ENCODE peak calls at places on chromosomes 2 and 18, in ten cellular contexts. T is endothelial cell, H is psoas muscle, Y is Calu3, A is neural crest cell, L is thoracic aorta, F is bronchial epithelial cell, X is A549, Z is pancreas, U is AG10803. N is an unnamed sample.

GRCh38 chr2:28880193-28880592 is 10.1 kb upstream of the TRMT61B start:
- DNase-seq in T (no peak), H (no peak), Y (no peak), A (no peak), L (no peak), F (no peak), X (no peak), Z (no peak), U (no peak), N (no peak)

GRCh38 chr2:71665168-71666093 is 212.1 kb downstream of the DYSF start:
- DNase-seq in T (no peak), H (peak), Y (no peak), A (peak), L (no peak), F (no peak), X (no peak), Z (no peak), U (peak), N (no peak)

GRCh38 chr2:144914113-144914512 is 394.2 kb upstream of the ZEB2 start:
- DNase-seq in T (no peak), H (no peak), Y (no peak), A (no peak), L (no peak), F (peak), X (no peak), Z (no peak), U (no peak), N (no peak)

GRCh38 chr2:237011196-237011595 is 74.5 kb upstream of the COPS8 start:
- DNase-seq in T (no peak), H (no peak), Y (no peak), A (no peak), L (no peak), F (no peak), X (no peak), Z (no peak), U (no peak), N (no peak)

GRCh38 chr2:66080136-66080535 is 354.8 kb upstream of the MEIS1 start:
- DNase-seq in T (no peak), H (no peak), Y (no peak), A (no peak), L (no peak), F (no peak), X (no peak), Z (no peak), U (no peak), N (no peak)

GRCh38 chr2:66334237-66335054 is 100.5 kb upstream of the MEIS1 start:
- DNase-seq in T (no peak), H (no peak), Y (peak), A (no peak), L (no peak), F (no peak), X (peak), Z (no peak), U (peak), N (no peak)

GRCh38 chr2:239087041-239087710 is 239.3 kb downstream of the TWIST2 start:
- DNase-seq in T (no peak), H (no peak), Y (no peak), A (no peak), L (no peak), F (no peak), X (no peak), Z (no peak), U (peak), N (no peak)

GRCh38 chr2:96549967-96550786 is 13.6 kb downstream of the ARID5A start:
- DNase-seq in T (peak), H (peak), Y (peak), A (no peak), L (no peak), F (no peak), X (peak), Z (peak), U (no peak), N (no peak)

GRCh38 chr2:144580521-144581153 is 60.7 kb upstream of the ZEB2 start:
- DNase-seq in T (no peak), H (no peak), Y (no peak), A (no peak), L (no peak), F (no peak), X (no peak), Z (no peak), U (no peak), N (no peak)

GRCh38 chr2:154133823-154134222 is 262.1 kb downstream of the GALNT13 start:
- DNase-seq in T (no peak), H (no peak), Y (no peak), A (no peak), L (no peak), F (peak), X (peak), Z (no peak), U (peak), N (no peak)

GRCh38 chr2:85111819-85112281 is 21.3 kb upstream of the TCF7L1 start:
- DNase-seq in T (no peak), H (no peak), Y (no peak), A (no peak), L (no peak), F (peak), X (no peak), Z (no peak), U (peak), N (no peak)

GRCh38 chr2:9238927-9239326 is 32.3 kb downstream of the ASAP2 start:
- DNase-seq in T (no peak), H (no peak), Y (no peak), A (no peak), L (no peak), F (no peak), X (no peak), Z (no peak), U (peak), N (no peak)

GRCh38 chr2:110772383-110772755 is 40.0 kb downstream of the ACOXL start:
- DNase-seq in T (no peak), H (no peak), Y (no peak), A (no peak), L (no peak), F (no peak), X (no peak), Z (no peak), U (no peak), N (no peak)

GRCh38 chr2:61585383-61585782 is 47.2 kb upstream of the XPO1 start:
- DNase-seq in T (peak), H (no peak), Y (no peak), A (no peak), L (no peak), F (no peak), X (no peak), Z (no peak), U (no peak), N (peak)

GRCh38 chr18:59697236-59697932 is at the start of gene CCBE1:
- DNase-seq in T (peak), H (peak), Y (peak), A (peak), L (no peak), F (peak), X (peak), Z (peak), U (peak), N (peak)

GRCh38 chr18:56999823-57000222 is 147.1 kb upstream of the BOD1L2 start:
- DNase-seq in T (no peak), H (no peak), Y (no peak), A (no peak), L (no peak), F (no peak), X (no peak), Z (no peak), U (peak), N (no peak)
- TF ChIP-seq CTCF in T (no peak), H (no peak), Y (no peak), A (no peak), L (no peak), F (no peak), X (no peak), Z (no peak), U (no peak), N (no peak)

DNA sequence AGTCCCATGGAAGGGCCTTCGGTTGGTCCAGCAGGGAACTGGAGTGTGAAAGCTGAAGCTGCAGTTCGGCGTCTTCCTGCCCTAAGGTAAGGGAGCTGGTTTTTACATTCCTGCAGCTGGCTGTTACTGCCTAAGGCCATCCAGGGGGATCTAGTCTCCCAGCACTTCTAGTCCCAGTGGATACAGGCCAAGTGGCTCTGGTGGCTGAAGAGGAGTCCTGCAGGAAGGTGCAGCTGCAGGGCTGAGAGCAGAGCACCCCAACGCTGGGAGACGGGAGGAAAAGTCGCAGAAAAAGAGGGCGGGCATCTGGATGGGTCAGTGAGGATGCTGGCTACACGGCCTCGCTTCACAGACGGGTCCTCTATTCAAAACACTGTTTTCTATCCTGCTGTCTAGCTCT is 225.0 kb upstream of the HS6ST1 start:
- DNase-seq in T (no peak), H (no peak), Y (no peak), A (no peak), L (no peak), F (no peak), X (no peak), Z (no peak), U (no peak), N (no peak)
- TF ChIP-seq CTCF in T (no peak), H (no peak), Y (no peak), A (no peak), L (no peak), F (no peak), X (no peak), Z (no peak), U (no peak), N (no peak)

GRCh38 chr2:238015705-238016104 is 45.1 kb upstream of the SCLY start:
- DNase-seq in T (no peak), H (no peak), Y (no peak), A (no peak), L (no peak), F (no peak), X (no peak), Z (no peak), U (no peak), N (no peak)
- TF ChIP-seq CTCF in T (no peak), H (no peak), Y (no peak), A (peak), L (no peak), F (peak), X (peak), Z (no peak), U (peak), N (peak)

GRCh38 chr2:100041946-100042345 is 100.4 kb downstream of the AFF3 start:
- DNase-seq in T (no peak), H (no peak), Y (no peak), A (peak), L (no peak), F (no peak), X (no peak), Z (no peak), U (no peak), N (no peak)

GRCh38 chr2:100042559-100042958 is 99.8 kb downstream of the AFF3 start:
- DNase-seq in T (no peak), H (no peak), Y (no peak), A (no peak), L (no peak), F (no peak), X (no peak), Z (no peak), U (no peak), N (no peak)

GRCh38 chr2:100043891-100044255 is 98.5 kb downstream of the AFF3 start:
- DNase-seq in T (no peak), H (no peak), Y (no peak), A (no peak), L (no peak), F (no peak), X (no peak), Z (no peak), U (no peak), N (no peak)

GRCh38 chr2:100043246-100043890 is 99.0 kb downstream of the AFF3 start:
- DNase-seq in T (no peak), H (no peak), Y (no peak), A (no peak), L (no peak), F (no peak), X (no peak), Z (no peak), U (no peak), N (no peak)

DNA sequence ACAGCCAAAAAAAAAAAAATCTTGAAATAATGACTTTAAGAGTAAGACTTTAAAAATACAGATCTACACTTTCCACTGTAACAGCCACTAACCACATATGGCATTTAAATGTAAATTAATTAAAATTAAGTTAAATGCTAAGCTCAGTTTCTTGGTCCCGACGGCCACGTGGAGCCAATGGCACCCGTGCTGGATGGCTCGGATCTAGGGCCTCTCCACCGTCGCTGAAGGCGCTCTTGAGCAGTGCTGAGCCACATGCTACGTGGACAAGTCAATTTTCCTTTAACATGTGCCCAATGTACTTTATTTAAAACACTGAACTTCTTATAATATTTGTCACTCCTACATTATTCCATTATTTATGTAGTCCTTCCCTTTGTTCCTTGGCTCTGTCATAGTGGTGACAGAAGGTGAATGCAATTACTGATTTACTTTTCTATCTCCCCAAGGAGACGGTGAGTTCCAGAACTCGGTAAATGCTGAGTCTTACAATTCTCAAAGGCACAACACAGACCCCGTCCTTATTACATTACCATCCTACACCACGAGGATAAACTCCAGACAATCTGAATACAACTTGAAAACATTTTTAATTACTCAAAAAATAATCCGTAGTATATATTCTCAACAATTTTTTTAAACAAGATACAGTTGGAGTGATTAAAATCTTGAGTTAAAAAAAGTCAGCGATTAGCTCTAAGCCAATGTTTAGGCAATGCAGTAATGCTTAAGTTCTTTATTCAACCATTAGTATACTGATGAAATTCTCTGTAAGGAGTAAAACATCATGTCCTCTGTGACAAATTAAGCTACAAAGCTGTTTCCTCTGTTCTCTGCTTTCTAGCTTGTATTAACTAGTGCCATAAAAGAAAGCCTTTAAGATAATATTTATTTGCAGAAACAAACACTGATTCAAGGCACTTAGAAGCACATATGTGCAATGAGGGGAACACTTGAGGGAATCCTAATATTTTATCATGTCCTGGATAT is 95.1 kb downstream of the AFF3 start:
- DNase-seq in T (no peak), H (no peak), Y (no peak), A (no peak), L (no peak), F (no peak), X (peak), Z (no peak), U (no peak), N (no peak)
- TF ChIP-seq CTCF in T (no peak), H (no peak), Y (no peak), A (no peak), L (no peak), F (no peak), X (no peak), Z (no peak), U (no peak), N (no peak)

GRCh38 chr18:44901283-44901682 is 220.6 kb downstream of the SETBP1 start:
- DNase-seq in T (no peak), H (no peak), Y (peak), A (no peak), L (no peak), F (no peak), X (no peak), Z (no peak), U (no peak), N (no peak)
- TF ChIP-seq CTCF in T (no peak), H (peak), Y (no peak), A (peak), L (no peak), F (peak), X (no peak), Z (no peak), U (no peak), N (peak)

GRCh38 chr2:234488913-234489451 is 7.9 kb downstream of the ARL4C start:
- DNase-seq in T (no peak), H (no peak), Y (no peak), A (no peak), L (no peak), F (no peak), X (no peak), Z (no peak), U (no peak), N (peak)
- TF ChIP-seq CTCF in T (no peak), H (no peak), Y (no peak), A (no peak), L (no peak), F (no peak), X (no peak), Z (no peak), U (no peak), N (no peak)

GRCh38 chr2:30334738-30335426 is 103.5 kb downstream of the LBH start:
- DNase-seq in T (no peak), H (no peak), Y (peak), A (no peak), L (no peak), F (peak), X (peak), Z (no peak), U (no peak), N (no peak)
- TF ChIP-seq CTCF in T (no peak), H (no peak), Y (no peak), A (no peak), L (no peak), F (peak), X (peak), Z (no peak), U (no peak), N (peak)

DNA sequence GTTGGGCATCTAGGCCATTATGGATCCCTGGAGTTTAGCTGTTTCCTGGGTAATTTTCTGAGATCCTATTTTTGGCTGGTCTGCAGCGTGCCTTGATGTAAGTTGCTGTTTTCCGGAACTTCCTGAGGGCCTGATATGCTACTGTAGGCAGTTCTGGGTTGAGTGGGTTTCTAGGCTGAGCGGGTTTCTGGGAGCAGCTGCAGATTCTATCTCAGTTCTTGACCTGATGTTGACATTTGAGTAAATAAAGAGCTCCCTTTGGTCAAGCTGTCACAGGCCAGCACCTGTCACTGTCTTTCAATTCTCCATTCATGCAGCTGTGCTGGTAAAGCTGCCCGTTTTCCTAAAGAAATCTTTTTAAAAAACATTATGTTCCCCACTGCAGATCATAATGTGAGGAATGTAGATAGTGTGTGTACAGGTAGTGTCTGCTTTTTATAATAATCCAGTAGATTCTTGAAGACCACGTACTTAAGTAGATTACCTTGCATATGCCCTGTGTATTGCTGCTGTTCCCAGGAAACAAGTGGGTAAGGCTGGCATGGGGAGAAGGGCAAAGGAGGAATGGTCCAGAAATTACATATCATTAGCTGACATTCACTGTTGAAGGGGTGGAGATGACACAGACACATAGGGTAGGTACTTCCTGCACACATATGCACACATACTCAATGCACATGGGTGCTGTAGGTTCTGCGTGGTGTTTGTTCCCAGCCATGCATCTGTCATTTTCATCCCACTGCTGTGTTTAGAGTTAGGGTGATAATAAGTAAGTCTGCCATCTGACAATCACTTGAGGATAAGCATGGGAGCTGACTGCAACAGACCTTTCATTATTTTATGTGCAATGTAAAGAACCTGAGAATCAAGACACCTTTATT is 25.9 kb downstream of the CD28 start:
- DNase-seq in T (no peak), H (no peak), Y (no peak), A (no peak), L (no peak), F (no peak), X (no peak), Z (no peak), U (no peak), N (no peak)
- TF ChIP-seq CTCF in T (no peak), H (no peak), Y (no peak), A (no peak), L (no peak), F (no peak), X (no peak), Z (no peak), U (no peak), N (no peak)